ENCODE peak calls at places on chromosomes 4 and X, in six cellular contexts. Q, R, E, T, B and K are unnamed samples. For H3K4me1 and H3K36me3, the result is how much of the 10 kb centered on the place peaks cover.

GRCh38 chr4:147326581-147326980 is 154.3 kb upstream of the EDNRA start:
- DNase-seq in Q (no peak), R (no peak), E (no peak), T (no peak), B (no peak), K (no peak)

GRCh38 chrX:70954871-70955270 is 24.0 kb upstream of the SLC7A3 start:
- DNase-seq in Q (no peak), R (no peak), E (no peak), T (no peak), B (no peak), K (no peak)

GRCh38 chrX:136767104-136767941 is 13.4 kb downstream of the ARHGEF6 start:
- DNase-seq in Q (peak), R (peak), E (peak), T (peak), B (peak), K (peak)

GRCh38 chrX:72280210-72280882 is 3.3 kb upstream of the RPS4X start:
- DNase-seq in Q (no peak), R (no peak), E (no peak), T (no peak), B (no peak), K (no peak)

GRCh38 chrX:148854351-148854750 is 353.9 kb downstream of the AFF2 start:
- DNase-seq in Q (no peak), R (no peak), E (no peak), T (no peak), B (no peak), K (no peak)

GRCh38 chr4:59518005-59518823 is 1681.9 kb upstream of the ADGRL3 start:
- DNase-seq in Q (no peak), R (no peak), E (no peak), T (no peak), B (no peak), K (no peak)

GRCh38 chrX:102651242-102651967 is at the start of gene GPRASP1:
- DNase-seq in Q (peak), R (peak), E (peak), T (peak), B (peak), K (peak)

GRCh38 chr4:4730214-4730613 is 129.3 kb upstream of the MSX1 start:
- DNase-seq in Q (no peak), R (no peak), E (no peak), T (no peak), B (no peak), K (no peak)

GRCh38 chrX:30748337-30748960 is 95.2 kb downstream of the GK start:
- DNase-seq in Q (no peak), R (no peak), E (no peak), T (no peak), B (no peak), K (no peak)

GRCh38 chr4:5746829-5747745 is 36.1 kb downstream of the EVC start:
- DNase-seq in Q (no peak), R (no peak), E (no peak), T (no peak), B (no peak), K (no peak)

GRCh38 chrX:48937065-48937907 is 18.5 kb upstream of the PIM2 start:
- DNase-seq in Q (peak), R (peak), E (no peak), T (no peak), B (no peak), K (peak)

GRCh38 chr4:6469898-6470501 is 2.4 kb downstream of the PPP2R2C start:
- DNase-seq in Q (no peak), R (no peak), E (no peak), T (no peak), B (no peak), K (peak)

GRCh38 chr4:41143721-41144379 is 70.5 kb downstream of the APBB2 start:
- DNase-seq in Q (no peak), R (no peak), E (no peak), T (no peak), B (no peak), K (no peak)

GRCh38 chr4:141131738-141132688 is 1.3 kb downstream of the RNF150 start:
- DNase-seq in Q (peak), R (peak), E (peak), T (peak), B (no peak), K (no peak)

GRCh38 chr4:89724716-89725115 is 112.2 kb downstream of the SNCA start:
- DNase-seq in Q (peak), R (no peak), E (no peak), T (no peak), B (no peak), K (no peak)

GRCh38 chr4:3235030-3235345 is 14.0 kb upstream of the MSANTD1 start:
- DNase-seq in Q (no peak), R (no peak), E (no peak), T (no peak), B (no peak), K (no peak)

GRCh38 chr4:133592591-133592990 is 443.5 kb downstream of the PCDH10 start:
- DNase-seq in Q (peak), R (no peak), E (no peak), T (no peak), B (no peak), K (no peak)

GRCh38 chr4:48986654-48987164 is 634 bp downstream of the CWH43 start:
- DNase-seq in Q (no peak), R (no peak), E (no peak), T (no peak), B (no peak), K (no peak)

GRCh38 chr4:112775801-112776200 is 138.9 kb downstream of the LARP7 start:
- DNase-seq in Q (peak), R (no peak), E (no peak), T (no peak), B (no peak), K (no peak)

GRCh38 chr4:127015616-127016015 is 617.1 kb upstream of the INTU start:
- DNase-seq in Q (no peak), R (no peak), E (peak), T (no peak), B (no peak), K (no peak)
- H3K4me3 ChIP-seq in Q (no peak), R (no peak), E (no peak), T (no peak), B (no peak), K (no peak)

DNA sequence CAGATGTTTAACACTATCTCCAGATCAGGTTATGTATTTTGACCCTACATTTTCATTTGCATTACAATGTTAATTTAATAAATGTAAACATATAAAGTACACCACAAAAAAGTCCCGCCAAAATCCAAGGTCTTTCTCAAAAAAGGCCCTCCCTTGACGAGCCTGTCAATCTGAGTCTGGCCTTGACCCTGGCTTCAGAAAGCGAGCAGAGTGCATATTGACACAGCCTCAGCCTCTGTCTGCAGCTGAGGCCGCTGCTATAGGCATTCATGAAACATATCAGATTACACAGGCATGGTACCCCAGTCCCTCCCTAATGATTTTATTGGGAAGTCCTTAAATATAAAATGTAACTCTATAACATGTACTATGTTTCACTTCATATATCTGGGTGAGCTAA is 6.2 kb downstream of the MBNL3 start:
- DNase-seq in Q (no peak), R (no peak), E (no peak), T (no peak), B (no peak), K (no peak)
- H3K4me1 ChIP-seq in Q (under half), R (under half), E (under half), T (under half), B (under half), K (under half)

GRCh38 chr4:73142995-73143547 is 73.6 kb upstream of the COX18 start:
- DNase-seq in Q (no peak), R (no peak), E (no peak), T (no peak), B (no peak), K (no peak)
- H3K36me3 ChIP-seq in Q (under half), R (under half), E (half or more), T (half or more), B (under half), K (half or more)

GRCh38 chr4:185394568-185395254 is 1.0 kb downstream of the LRP2BP start:
- DNase-seq in Q (no peak), R (no peak), E (no peak), T (no peak), B (no peak), K (no peak)
- H3K4me3 ChIP-seq in Q (no peak), R (peak), E (peak), T (peak), B (peak), K (peak)

GRCh38 chr4:15652191-15652590 is 3.0 kb downstream of the FBXL5 start:
- DNase-seq in Q (no peak), R (no peak), E (no peak), T (no peak), B (no peak), K (no peak)
- H3K4me1 ChIP-seq in Q (under half), R (half or more), E (under half), T (half or more), B (under half), K (under half)

DNA sequence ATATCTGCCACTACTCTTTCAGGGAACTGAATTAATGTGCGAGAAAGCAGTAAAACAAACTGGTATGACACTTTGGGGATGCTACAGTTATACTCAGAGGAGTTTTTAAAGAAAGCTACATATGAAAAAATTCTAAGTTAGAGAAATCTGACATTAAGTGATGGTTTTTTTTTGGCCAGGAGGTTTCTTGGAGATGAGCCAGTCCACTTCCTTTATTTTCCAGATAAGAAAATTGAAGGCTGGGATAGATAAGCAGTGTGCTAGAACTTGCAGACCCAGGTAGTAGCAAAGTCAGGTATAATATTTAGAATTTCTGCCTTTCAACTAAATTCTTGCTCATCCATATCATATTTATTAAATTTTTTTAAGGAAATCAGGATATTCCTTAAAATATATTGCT is 106.8 kb downstream of the FAT4 start:
- DNase-seq in Q (no peak), R (no peak), E (no peak), T (no peak), B (no peak), K (no peak)
- H3K36me3 ChIP-seq in Q (under half), R (under half), E (under half), T (under half), B (under half), K (half or more)